ENCODE peak calls at places on chromosomes 5 and 9, in four cellular contexts. One of them, this sample, is unnamed.
A peak's percentile ranks its signal among the peaks of the same experiment; 100 is the strongest.

GRCh38 chr9:109401169-109401989 is 80.5 kb upstream of the EPB41L4B start:
- DNase-seq in tibial artery: no peak
- DNase-seq in spleen: no peak
- DNase-seq in RWPE2: no peak
- DNase-seq in this sample: peak; percentile 49

GRCh38 chr9:80994892-80995291 is 694.5 kb downstream of the TLE1 start:
- DNase-seq in tibial artery: no peak
- DNase-seq in RWPE2: no peak
- DNase-seq in spleen: no peak
- DNase-seq in this sample: peak; percentile 16

GRCh38 chr5:82987188-82987587 is 90.0 kb downstream of the TMEM167A start:
- DNase-seq in RWPE2: no peak
- DNase-seq in spleen: no peak
- DNase-seq in tibial artery: no peak
- DNase-seq in this sample: no peak

GRCh38 chr5:126384985-126385384 is 38.2 kb upstream of the GRAMD2B start:
- DNase-seq in spleen: no peak
- DNase-seq in RWPE2: no peak
- DNase-seq in tibial artery: no peak
- DNase-seq in this sample: peak; percentile 91

GRCh38 chr5:174735498-174736350 is 11.3 kb downstream of the MSX2 start:
- DNase-seq in RWPE2: no peak
- DNase-seq in tibial artery: no peak
- DNase-seq in spleen: no peak
- DNase-seq in this sample: no peak

GRCh38 chr5:67543704-67544103 is 347.1 kb upstream of the CD180 start:
- DNase-seq in RWPE2: no peak
- DNase-seq in spleen: no peak
- DNase-seq in tibial artery: no peak
- DNase-seq in this sample: peak; percentile 21

GRCh38 chr5:180034564-180034963 is 37.0 kb downstream of the RNF130 start:
- DNase-seq in spleen: no peak
- DNase-seq in RWPE2: no peak
- DNase-seq in tibial artery: no peak
- DNase-seq in this sample: no peak

GRCh38 chr5:109589983-109590382 is 99.7 kb upstream of the MAN2A1 start:
- DNase-seq in tibial artery: no peak
- DNase-seq in RWPE2: no peak
- DNase-seq in spleen: no peak
- DNase-seq in this sample: no peak

GRCh38 chr5:140175367-140176027 is 509 bp downstream of the CYSTM1 start:
- DNase-seq in RWPE2: peak; percentile 82
- DNase-seq in spleen: peak; percentile 94
- DNase-seq in tibial artery: peak; percentile 83
- DNase-seq in this sample: peak; percentile 65

GRCh38 chr5:139543423-139543991 is 17.6 kb upstream of the UBE2D2 start:
- DNase-seq in tibial artery: peak; percentile 75
- DNase-seq in spleen: peak; percentile 94
- DNase-seq in RWPE2: no peak
- DNase-seq in this sample: no peak

GRCh38 chr9:73869261-73869660 is 627.9 kb upstream of the RORB start:
- DNase-seq in RWPE2: peak; percentile 68
- DNase-seq in spleen: no peak
- DNase-seq in tibial artery: no peak
- DNase-seq in this sample: peak; percentile 51

GRCh38 chr9:112970939-112971338 is 41.1 kb downstream of the ZNF883 start:
- DNase-seq in tibial artery: no peak
- DNase-seq in spleen: no peak
- DNase-seq in RWPE2: no peak
- DNase-seq in this sample: no peak

GRCh38 chr9:17280350-17281012 is 145.6 kb downstream of the CNTLN start:
- DNase-seq in RWPE2: no peak
- DNase-seq in tibial artery: no peak
- DNase-seq in spleen: no peak
- DNase-seq in this sample: peak; percentile 69

GRCh38 chr9:114273461-114273881 is 49.4 kb upstream of the ORM1 start:
- DNase-seq in RWPE2: peak; percentile 57
- DNase-seq in tibial artery: peak; percentile 37
- DNase-seq in spleen: peak; percentile 53
- DNase-seq in this sample: no peak

GRCh38 chr5:50791813-50792212 is 125.4 kb downstream of the PARP8 start:
- DNase-seq in tibial artery: no peak
- DNase-seq in RWPE2: no peak
- DNase-seq in spleen: no peak
- DNase-seq in this sample: no peak

GRCh38 chr9:132903574-132904495 is 25.1 kb downstream of the SPACA9 start:
- DNase-seq in spleen: no peak
- DNase-seq in RWPE2: no peak
- DNase-seq in tibial artery: no peak
- DNase-seq in this sample: no peak

GRCh38 chr5:7802855-7803254 is 48.1 kb downstream of the CFAP90 start:
- DNase-seq in tibial artery: no peak
- DNase-seq in RWPE2: no peak
- DNase-seq in spleen: no peak
- DNase-seq in this sample: no peak

GRCh38 chr9:33112099-33112498 is 35.6 kb upstream of the SMU1 start:
- DNase-seq in tibial artery: no peak
- DNase-seq in spleen: no peak
- DNase-seq in RWPE2: no peak
- DNase-seq in this sample: no peak

GRCh38 chr5:172616730-172617129 is 24.3 kb upstream of the NEURL1B start:
- DNase-seq in RWPE2: no peak
- DNase-seq in tibial artery: peak; percentile 58
- DNase-seq in spleen: peak; percentile 67
- DNase-seq in this sample: peak; percentile 34

GRCh38 chr9:87371801-87372374 is 125.8 kb upstream of the DAPK1 start:
- DNase-seq in tibial artery: no peak
- DNase-seq in RWPE2: no peak
- DNase-seq in spleen: no peak
- DNase-seq in this sample: no peak

GRCh38 chr5:42390115-42390514 is 33.1 kb upstream of the GHR start:
- DNase-seq in spleen: no peak
- DNase-seq in tibial artery: no peak
- DNase-seq in RWPE2: no peak
- DNase-seq in this sample: no peak

GRCh38 chr9:107782789-107783188 is 293.2 kb upstream of the KLF4 start:
- DNase-seq in tibial artery: no peak
- DNase-seq in spleen: no peak
- DNase-seq in RWPE2: no peak
- DNase-seq in this sample: peak; percentile 16

GRCh38 chr5:157511656-157512644 is 51.9 kb downstream of the NIPAL4 start:
- DNase-seq in spleen: peak; percentile 84
- DNase-seq in tibial artery: peak; percentile 99
- DNase-seq in RWPE2: peak; percentile 98
- DNase-seq in this sample: peak; percentile 99

GRCh38 chr9:70053864-70054263 is 10.2 kb downstream of the MAMDC2 start:
- DNase-seq in spleen: no peak
- DNase-seq in RWPE2: peak; percentile 68
- DNase-seq in tibial artery: no peak
- DNase-seq in this sample: no peak

GRCh38 chr9:115350548-115350947 is 232.6 kb upstream of the TNC start:
- DNase-seq in RWPE2: no peak
- DNase-seq in tibial artery: no peak
- DNase-seq in spleen: no peak
- DNase-seq in this sample: no peak

GRCh38 chr9:122806661-122807060 is 6.7 kb downstream of the OR1K1 start:
- DNase-seq in tibial artery: no peak
- DNase-seq in spleen: no peak
- DNase-seq in RWPE2: no peak
- DNase-seq in this sample: no peak

GRCh38 chr9:77751341-77752091 is 103.4 kb upstream of the GNA14 start:
- DNase-seq in tibial artery: no peak
- DNase-seq in spleen: no peak
- DNase-seq in RWPE2: no peak
- DNase-seq in this sample: peak; percentile 90

GRCh38 chr5:157290981-157291711 is 25.2 kb downstream of the CYFIP2 start:
- DNase-seq in RWPE2: no peak
- DNase-seq in tibial artery: no peak
- DNase-seq in spleen: no peak
- DNase-seq in this sample: no peak

GRCh38 chr9:101398930-101399640 is 434 bp downstream of the ZNF189 start:
- DNase-seq in tibial artery: no peak
- DNase-seq in RWPE2: peak; percentile 57
- DNase-seq in spleen: no peak
- DNase-seq in this sample: peak; percentile 8

GRCh38 chr5:142697356-142697807 is 11.5 kb upstream of the FGF1 start:
- DNase-seq in spleen: no peak
- DNase-seq in tibial artery: peak; percentile 80
- DNase-seq in RWPE2: no peak
- DNase-seq in this sample: peak; percentile 70

GRCh38 chr5:3222924-3223323 is 372.7 kb upstream of the IRX1 start:
- DNase-seq in tibial artery: no peak
- DNase-seq in RWPE2: no peak
- DNase-seq in spleen: no peak
- DNase-seq in this sample: no peak

GRCh38 chr5:134566181-134566740 is 40.8 kb downstream of the JADE2 start:
- DNase-seq in spleen: peak; percentile 70
- DNase-seq in RWPE2: no peak
- DNase-seq in tibial artery: no peak
- DNase-seq in this sample: no peak

GRCh38 chr9:125989524-125990180 is 242.5 kb downstream of the PBX3 start:
- DNase-seq in tibial artery: peak; percentile 29
- DNase-seq in spleen: no peak
- DNase-seq in RWPE2: peak; percentile 49
- DNase-seq in this sample: no peak

GRCh38 chr9:132239999-132240859 is 78.4 kb downstream of the NTNG2 start:
- DNase-seq in tibial artery: peak; percentile 71
- DNase-seq in spleen: peak; percentile 85
- DNase-seq in RWPE2: peak; percentile 50
- DNase-seq in this sample: no peak

GRCh38 chr9:37413311-37413710 is 9.2 kb upstream of the GRHPR start:
- DNase-seq in RWPE2: no peak
- DNase-seq in tibial artery: no peak
- DNase-seq in spleen: peak; percentile 57
- DNase-seq in this sample: no peak

GRCh38 chr5:141882594-141883183 is 4.5 kb upstream of the PCDH1 start:
- DNase-seq in tibial artery: peak; percentile 31
- DNase-seq in spleen: no peak
- DNase-seq in RWPE2: no peak
- DNase-seq in this sample: no peak

GRCh38 chr5:181159286-181160143 is 12.1 kb downstream of the OR2V2 start:
- DNase-seq in RWPE2: peak; percentile 81
- DNase-seq in spleen: peak; percentile 94
- DNase-seq in tibial artery: peak; percentile 89
- DNase-seq in this sample: peak; percentile 77
- H3K4me3 ChIP-seq in RWPE2: no peak overlapping the region
- H3K4me3 ChIP-seq in spleen: no peak overlapping the region
- H3K4me3 ChIP-seq in tibial artery: no peak overlapping the region
- H3K4me3 ChIP-seq in this sample: no peak overlapping the region

DNA sequence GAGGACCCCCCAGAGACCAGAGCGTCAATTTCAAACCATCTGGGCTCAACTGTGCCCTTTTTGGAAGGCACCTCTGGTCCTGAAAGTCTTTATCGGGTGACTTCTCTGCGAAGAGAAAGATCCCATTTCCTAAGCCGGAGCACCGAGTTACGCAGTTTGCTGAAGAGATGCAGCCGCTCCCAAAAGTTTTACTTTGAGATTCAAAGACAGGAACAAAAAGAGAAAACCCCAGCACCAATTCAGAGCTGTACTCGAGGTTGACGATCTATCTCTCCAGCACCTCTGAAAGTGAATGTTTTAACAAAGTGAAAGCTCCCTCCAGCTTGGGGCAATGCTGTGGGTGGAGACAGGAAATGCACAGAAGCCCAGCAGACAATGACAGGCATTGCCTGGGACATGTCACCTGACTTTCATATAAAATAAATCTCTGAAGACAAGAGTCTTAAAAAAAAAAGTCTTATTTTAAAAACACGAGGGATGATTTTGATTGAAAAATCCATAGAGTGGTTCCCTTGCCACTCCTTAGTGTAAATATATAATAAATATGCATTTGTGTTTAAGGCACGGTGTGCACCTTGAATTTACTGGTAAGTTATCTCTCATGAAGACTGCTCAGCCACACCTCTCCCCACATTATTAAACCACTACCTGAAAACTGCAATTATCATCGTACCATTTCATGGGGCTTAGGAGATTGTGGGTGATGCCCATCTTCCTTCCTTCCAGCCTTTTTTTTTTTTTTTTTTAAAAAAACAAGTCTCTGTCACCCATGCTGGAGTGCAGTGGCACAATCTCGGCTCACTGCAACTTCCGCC is 79.9 kb downstream of the FNBP1 start:
- DNase-seq in spleen: peak; percentile 85
- DNase-seq in tibial artery: peak; percentile 77
- DNase-seq in RWPE2: no peak
- DNase-seq in this sample: peak; percentile 38
- H3K4me3 ChIP-seq in spleen: peak overlapping the region; percentile 26
- H3K4me3 ChIP-seq in tibial artery: peak overlapping the region; percentile 63
- H3K4me3 ChIP-seq in RWPE2: peak overlapping the region; percentile 35
- H3K4me3 ChIP-seq in this sample: peak overlapping the region; percentile 39

GRCh38 chr9:88392549-88392948 is 4.3 kb downstream of the SPIN1 start:
- DNase-seq in tibial artery: no peak
- DNase-seq in RWPE2: no peak
- DNase-seq in spleen: no peak
- DNase-seq in this sample: no peak

GRCh38 chr9:88388203-88388885 is at the start of gene SPIN1:
- DNase-seq in RWPE2: peak; percentile 75
- DNase-seq in spleen: peak; percentile 96
- DNase-seq in tibial artery: peak; percentile 88
- DNase-seq in this sample: peak; percentile 64

GRCh38 chr9:88388886-88389617 is 808 bp downstream of the SPIN1 start:
- DNase-seq in spleen: peak; percentile 90
- DNase-seq in RWPE2: peak; percentile 53
- DNase-seq in tibial artery: peak; percentile 75
- DNase-seq in this sample: peak; percentile 78

GRCh38 chr9:88387733-88388202 is 476 bp upstream of the SPIN1 start:
- DNase-seq in tibial artery: peak; percentile 72
- DNase-seq in spleen: peak; percentile 89
- DNase-seq in RWPE2: peak; percentile 68
- DNase-seq in this sample: peak; percentile 57

GRCh38 chr9:88390371-88390990 is 2.2 kb downstream of the SPIN1 start:
- DNase-seq in RWPE2: no peak
- DNase-seq in tibial artery: no peak
- DNase-seq in spleen: no peak
- DNase-seq in this sample: peak; percentile 80
- H3K4me3 ChIP-seq in RWPE2: no peak overlapping the region
- H3K4me3 ChIP-seq in tibial artery: no peak overlapping the region
- H3K4me3 ChIP-seq in spleen: no peak overlapping the region
- H3K4me3 ChIP-seq in this sample: peak overlapping the region; percentile 83

GRCh38 chr5:177536386-177536785 is 18.0 kb downstream of the FAM193B start:
- DNase-seq in RWPE2: no peak
- DNase-seq in spleen: peak; percentile 41
- DNase-seq in tibial artery: no peak
- DNase-seq in this sample: no peak

GRCh38 chr5:177540438-177540837 is 13.9 kb downstream of the FAM193B start:
- DNase-seq in RWPE2: no peak
- DNase-seq in tibial artery: no peak
- DNase-seq in spleen: no peak
- DNase-seq in this sample: no peak

GRCh38 chr5:177537389-177538361 is 16.7 kb downstream of the FAM193B start:
- DNase-seq in tibial artery: peak; percentile 89
- DNase-seq in spleen: peak; percentile 8
- DNase-seq in RWPE2: no peak
- DNase-seq in this sample: peak; percentile 94

GRCh38 chr5:177538876-177539275 is 15.5 kb downstream of the FAM193B start:
- DNase-seq in RWPE2: no peak
- DNase-seq in spleen: no peak
- DNase-seq in tibial artery: no peak
- DNase-seq in this sample: no peak

GRCh38 chr5:177539411-177539810 is 15.0 kb downstream of the FAM193B start:
- DNase-seq in spleen: no peak
- DNase-seq in tibial artery: no peak
- DNase-seq in RWPE2: no peak
- DNase-seq in this sample: peak; percentile 92
- H3K4me3 ChIP-seq in spleen: no peak overlapping the region
- H3K4me3 ChIP-seq in tibial artery: no peak overlapping the region
- H3K4me3 ChIP-seq in RWPE2: no peak overlapping the region
- H3K4me3 ChIP-seq in this sample: no peak overlapping the region

This sample was measured in fibroblast of the aortic adventitia.